ENCODE peak calls at places on chromosomes 11 and 22, in six cellular contexts. F is endodermal cell; P is CD4-positive, alpha-beta T cell; B is H1; C is CD4-positive, CD25-positive, alpha-beta regulatory T cell; E is CD8-positive, alpha-beta T cell. K is an unnamed sample. For H3K9me3, the result is how much of the 10 kb centered on the place peaks cover.

GRCh38 chr11:120180571-120181445 is 30.0 kb upstream of the OAF start:
- DNase-seq in P (no peak), C (no peak), F (peak), B (peak), E (no peak), K (no peak)

GRCh38 chr11:82883853-82884252 is 16.4 kb downstream of the PRCP start:
- DNase-seq in E (no peak), F (no peak), B (no peak), P (no peak), C (no peak), K (no peak)

GRCh38 chr22:26325641-26326040 is 103.4 kb upstream of the ASPHD2 start:
- DNase-seq in E (no peak), P (no peak), B (no peak), F (no peak), C (no peak), K (no peak)

GRCh38 chr11:118437736-118438125 is 1.4 kb downstream of the KMT2A start:
- DNase-seq in F (no peak), P (peak), E (peak), B (no peak), C (peak), K (peak)

GRCh38 chr11:128179049-128179448 is 408.3 kb downstream of the ETS1 start:
- DNase-seq in P (no peak), B (no peak), F (no peak), C (no peak), E (no peak), K (no peak)

GRCh38 chr11:65525659-65526480 is 987 bp downstream of the SCYL1 start:
- DNase-seq in F (no peak), B (no peak), P (no peak), C (no peak), E (no peak), K (no peak)

GRCh38 chr11:2772544-2773031 is 72.8 kb upstream of the KCNQ1OT1 start:
- DNase-seq in P (no peak), B (no peak), F (peak), C (no peak), E (no peak), K (no peak)

GRCh38 chr11:107198490-107199007 is 180.3 kb upstream of the GUCY1A2 start:
- DNase-seq in E (no peak), P (no peak), B (no peak), F (no peak), C (no peak), K (no peak)

GRCh38 chr11:10309163-10310093 is 4.6 kb downstream of the ADM start:
- DNase-seq in B (no peak), F (peak), E (no peak), P (no peak), C (no peak), K (no peak)

GRCh38 chr11:55714982-55715888 is 53.2 kb downstream of the OR4C6 start:
- DNase-seq in E (no peak), C (no peak), F (peak), P (no peak), B (no peak), K (no peak)

GRCh38 chr11:7019500-7020182 is 505 bp downstream of the ZNF214 start:
- DNase-seq in C (no peak), P (no peak), B (no peak), F (no peak), E (no peak), K (no peak)

GRCh38 chr22:37747090-37747714 is 50.4 kb downstream of the TRIOBP start:
- DNase-seq in C (no peak), E (no peak), B (no peak), P (no peak), F (peak), K (no peak)

GRCh38 chr22:37498289-37498909 is 12.2 kb upstream of the MFNG start:
- DNase-seq in B (peak), F (peak), C (peak), P (peak), E (peak), K (peak)

GRCh38 chr11:72574534-72575460 is 99.4 kb downstream of the PDE2A start:
- DNase-seq in P (no peak), E (no peak), F (peak), B (no peak), C (no peak), K (no peak)

GRCh38 chr11:87473174-87473573 is 435.4 kb downstream of the TMEM135 start:
- DNase-seq in C (no peak), P (no peak), B (no peak), F (no peak), E (no peak), K (no peak)

GRCh38 chr11:120549346-120549745 is 37.8 kb downstream of the GRIK4 start:
- DNase-seq in E (no peak), P (no peak), B (no peak), C (no peak), F (no peak), K (no peak)

GRCh38 chr11:45847908-45848316 is 637 bp downstream of the CRY2 start:
- DNase-seq in E (peak), C (peak), P (peak), F (peak), B (no peak), K (peak)

GRCh38 chr22:37588540-37589215 is 8.8 kb upstream of the LGALS2 start:
- DNase-seq in B (no peak), F (no peak), C (no peak), E (no peak), P (no peak), K (no peak)

GRCh38 chr11:114116800-114117199 is 57.3 kb downstream of the ZBTB16 start:
- DNase-seq in B (no peak), C (no peak), E (no peak), F (no peak), P (no peak), K (no peak)

GRCh38 chr11:114799524-114799923 is 121.2 kb downstream of the NXPE2 start:
- DNase-seq in P (no peak), B (no peak), C (no peak), F (peak), E (no peak), K (no peak)

GRCh38 chr11:8250446-8250845 is 13.2 kb downstream of the LMO1 start:
- DNase-seq in C (no peak), B (no peak), P (no peak), F (no peak), E (no peak), K (no peak)

GRCh38 chr11:6567371-6567745 is 36.1 kb downstream of the RRP8 start:
- DNase-seq in C (no peak), P (no peak), F (no peak), E (no peak), B (no peak), K (no peak)

GRCh38 chr11:18235394-18235926 is 1.1 kb downstream of the SAA4 start:
- DNase-seq in P (no peak), B (no peak), E (no peak), F (no peak), C (no peak), K (no peak)

GRCh38 chr11:11798586-11799438 is 43.0 kb upstream of the USP47 start:
- DNase-seq in B (no peak), C (peak), F (peak), P (peak), E (peak), K (peak)

GRCh38 chr22:39570665-39571064 is at the start of gene CACNA1I:
- DNase-seq in C (no peak), B (no peak), F (no peak), P (no peak), E (no peak), K (no peak)

GRCh38 chr11:12183827-12184620 is 73.6 kb downstream of the MICAL2 start:
- DNase-seq in E (no peak), P (no peak), F (no peak), B (no peak), C (no peak), K (no peak)

GRCh38 chr11:13277719-13278619 is at the start of gene BMAL1:
- DNase-seq in F (peak), P (peak), B (no peak), E (peak), C (peak), K (peak)

GRCh38 chr11:134691985-134692384 is 279.9 kb upstream of the B3GAT1 start:
- DNase-seq in E (no peak), F (no peak), P (no peak), B (no peak), C (no peak), K (no peak)

GRCh38 chr11:111148953-111149352 is 96.6 kb upstream of the POU2AF2 start:
- DNase-seq in B (no peak), E (no peak), F (no peak), P (no peak), C (no peak), K (no peak)

GRCh38 chr22:31569126-31569525 is 72.8 kb downstream of the SFI1 start:
- DNase-seq in P (no peak), F (no peak), C (no peak), E (no peak), B (no peak), K (no peak)

GRCh38 chr11:74784234-74784633 is 35.6 kb downstream of the RNF169 start:
- DNase-seq in B (no peak), E (no peak), F (no peak), C (no peak), P (no peak), K (no peak)

GRCh38 chr11:82229346-82229745 is 504.3 kb downstream of the FAM181B start:
- DNase-seq in C (no peak), B (no peak), E (no peak), P (no peak), F (no peak), K (no peak)

GRCh38 chr11:816433-816779 is 2.3 kb upstream of the PNPLA2 start:
- DNase-seq in E (no peak), F (peak), P (no peak), B (no peak), C (no peak), K (no peak)

GRCh38 chr22:44620129-44620840 is 81.7 kb upstream of the PRR5 start:
- DNase-seq in E (peak), F (peak), P (peak), C (peak), B (peak), K (peak)

GRCh38 chr11:94196363-94196762 is 67.7 kb downstream of the PANX1 start:
- DNase-seq in B (no peak), E (no peak), P (no peak), F (no peak), C (no peak), K (no peak)

GRCh38 chr22:45946805-45947600 is 30.0 kb downstream of the WNT7B start:
- DNase-seq in F (no peak), C (no peak), E (no peak), P (no peak), B (no peak), K (no peak)

GRCh38 chr22:20953342-20953608 is 13.8 kb upstream of the AIFM3 start:
- DNase-seq in F (no peak), P (no peak), C (no peak), E (no peak), B (no peak), K (no peak)
- H3K9me3 ChIP-seq in F (under half), P (under half), C (under half), E (under half), B (under half), K (under half)

GRCh38 chr22:49598338-49598737 is 229.3 kb downstream of the BRD1 start:
- DNase-seq in C (no peak), B (no peak), E (no peak), P (no peak), F (no peak), K (no peak)

GRCh38 chr22:49599039-49599438 is 228.6 kb downstream of the BRD1 start:
- DNase-seq in E (no peak), F (no peak), C (no peak), B (no peak), P (no peak), K (no peak)

GRCh38 chr22:49600452-49600847 is 227.2 kb downstream of the BRD1 start:
- DNase-seq in E (no peak), F (no peak), C (no peak), B (no peak), P (no peak), K (no peak)

GRCh38 chr22:49600891-49601431 is 226.7 kb downstream of the BRD1 start:
- DNase-seq in F (no peak), B (no peak), C (no peak), E (no peak), P (no peak), K (no peak)

DNA sequence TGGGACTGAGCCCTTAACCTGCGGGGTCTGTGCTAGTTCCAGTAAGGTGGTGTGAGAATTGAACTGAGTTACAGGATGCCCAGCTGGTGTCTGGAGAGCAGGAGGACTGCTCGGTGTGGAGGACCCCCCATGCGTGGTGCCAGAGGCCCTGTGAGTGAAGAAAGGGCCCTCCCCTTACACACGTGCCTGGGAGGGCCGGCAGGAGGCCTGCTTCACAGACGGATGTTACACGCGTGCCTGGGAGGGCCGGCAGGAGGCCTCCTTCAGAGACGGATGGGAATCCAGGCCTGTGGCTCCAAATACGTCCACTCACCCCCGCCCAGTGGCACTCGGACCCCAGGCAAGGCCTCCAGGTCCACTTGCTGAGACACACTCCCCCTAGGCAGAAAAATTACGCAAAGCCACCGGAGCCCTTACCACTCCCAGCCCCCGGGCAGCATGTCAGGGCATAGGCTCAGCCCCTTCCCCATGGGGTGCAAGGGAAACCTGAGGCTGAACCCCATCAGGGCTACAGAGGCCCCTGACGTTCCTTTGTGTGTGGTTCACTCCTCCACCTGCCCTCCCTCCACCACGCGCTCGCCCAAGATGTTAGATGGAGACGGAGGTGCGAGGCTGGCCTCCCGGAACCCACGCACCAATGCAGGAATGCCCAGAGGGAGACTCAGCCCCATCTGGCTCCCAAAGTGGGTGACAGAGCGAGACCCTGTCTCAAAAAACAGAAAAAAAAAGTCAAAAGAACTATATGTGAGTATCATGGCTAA is 227.8 kb downstream of the BRD1 start:
- DNase-seq in F (no peak), P (no peak), B (no peak), C (no peak), E (no peak), K (no peak)
- H3K9me3 ChIP-seq in F (under half), P (under half), B (under half), C (under half), E (under half), K (under half)

DNA sequence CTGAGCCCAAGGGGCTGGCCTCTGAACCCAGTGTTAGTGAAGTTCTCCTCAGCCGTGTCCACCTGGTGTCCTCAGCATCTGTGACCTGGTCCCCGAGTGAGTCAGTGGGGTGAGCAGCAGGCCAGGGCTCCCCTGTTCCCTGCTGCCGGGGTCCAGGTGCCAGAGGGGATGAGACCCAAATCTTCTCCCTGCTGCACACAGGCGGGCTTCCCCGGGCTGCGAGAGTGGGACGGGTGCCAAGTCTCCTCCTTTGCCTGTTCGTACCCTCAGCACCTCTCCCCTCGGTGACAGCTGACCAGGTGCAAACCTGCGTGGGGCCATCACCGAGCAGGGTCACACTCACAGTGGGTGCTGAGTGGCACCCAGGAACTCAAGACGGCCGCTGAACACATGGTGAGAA is 514.6 kb downstream of the TBC1D22A start:
- DNase-seq in P (no peak), B (no peak), E (no peak), F (no peak), C (no peak), K (no peak)
- H3K9me3 ChIP-seq in P (under half), B (half or more), E (under half), F (half or more), C (under half), K (under half)

DNA sequence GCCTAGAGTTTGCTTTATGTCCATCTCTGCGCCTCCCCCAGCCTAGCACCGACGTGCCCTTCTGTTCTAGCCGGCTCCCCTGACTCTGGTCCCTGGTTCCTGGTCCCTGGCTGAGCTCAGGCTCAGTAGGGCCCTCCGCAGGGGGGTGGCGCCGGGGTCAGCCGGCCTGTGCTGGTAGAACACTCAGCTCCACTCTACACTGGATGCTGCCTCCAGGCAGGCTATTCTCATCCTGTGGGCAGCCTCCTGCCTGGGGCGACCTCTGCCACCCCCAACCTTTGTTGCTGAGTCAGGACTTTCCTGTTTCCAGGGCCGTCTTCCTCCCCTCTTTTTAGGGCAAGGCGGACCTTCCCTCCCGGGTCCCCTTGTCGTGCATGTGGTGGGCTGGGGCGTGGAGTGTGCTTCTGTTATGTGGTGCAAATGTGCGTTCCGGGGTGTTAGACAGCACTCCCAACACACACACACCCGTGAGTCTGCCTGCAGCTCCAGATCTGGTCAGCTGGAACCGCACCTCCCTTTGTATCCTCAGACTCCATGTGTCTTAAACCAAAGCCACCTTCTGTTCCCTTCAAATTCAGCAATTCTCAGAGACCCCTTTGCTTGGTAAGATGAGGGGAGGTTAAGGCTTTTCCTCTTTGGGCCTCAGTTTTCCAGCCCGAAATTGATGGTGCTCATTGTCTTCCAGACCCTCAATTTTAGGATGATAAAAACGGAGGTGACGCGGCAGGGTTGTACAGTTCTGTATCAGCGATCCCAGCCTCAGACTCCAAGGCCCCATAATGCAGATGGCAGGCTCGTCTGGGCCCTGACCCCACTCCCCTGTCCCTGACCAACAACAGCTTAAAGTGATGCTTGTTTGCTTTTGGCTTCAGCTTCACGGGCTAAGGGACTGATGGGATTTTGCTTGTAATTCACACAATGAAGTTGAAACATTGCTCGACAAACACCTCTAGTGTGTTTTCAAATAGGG is 1327.9 kb downstream of the BRD1 start:
- DNase-seq in F (no peak), C (no peak), E (no peak), B (no peak), P (no peak), K (no peak)
- H3K9me3 ChIP-seq in F (under half), C (under half), E (under half), B (under half), P (under half), K (under half)

GRCh38 chr22:23001463-23001862 is 68.9 kb upstream of the GNAZ start:
- DNase-seq in P (no peak), C (no peak), E (no peak), F (no peak), B (no peak), K (no peak)

GRCh38 chr22:22997988-22998387 is 72.3 kb upstream of the GNAZ start:
- DNase-seq in C (no peak), B (no peak), P (no peak), E (no peak), F (no peak), K (no peak)

GRCh38 chr22:23000657-23001439 is 69.5 kb upstream of the GNAZ start:
- DNase-seq in B (no peak), P (no peak), C (no peak), E (no peak), F (no peak), K (no peak)

GRCh38 chr22:22997262-22997898 is 72.9 kb upstream of the GNAZ start:
- DNase-seq in F (no peak), C (no peak), E (no peak), P (no peak), B (no peak), K (no peak)

GRCh38 chr22:22999473-22999872 is 70.8 kb upstream of the GNAZ start:
- DNase-seq in F (no peak), B (no peak), C (no peak), E (no peak), P (no peak), K (no peak)
- H3K9me3 ChIP-seq in F (half or more), B (under half), C (under half), E (under half), P (under half), K (under half)

DNA sequence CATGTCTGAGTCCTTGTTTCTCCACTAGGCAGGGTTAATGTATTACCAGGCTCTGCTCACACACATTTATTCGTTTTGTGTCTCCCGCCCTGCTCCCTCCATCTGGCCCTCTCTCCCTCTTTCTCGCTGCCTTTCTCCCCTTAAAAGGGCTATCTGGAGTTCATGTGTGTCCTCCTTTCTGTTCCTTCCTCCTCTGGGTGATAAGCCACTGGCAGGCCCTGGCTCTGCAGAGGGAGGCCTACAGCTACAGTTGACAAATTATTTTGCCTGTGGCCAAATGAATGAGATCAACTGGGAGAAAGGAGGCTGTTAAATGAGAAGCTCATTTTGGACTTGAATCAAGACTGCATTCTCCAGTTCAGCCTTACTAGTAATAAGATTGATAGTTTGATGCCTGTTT is 17.5 kb upstream of the OPCML start:
- DNase-seq in F (no peak), P (no peak), E (no peak), B (no peak), C (no peak), K (no peak)
- H3K9me3 ChIP-seq in F (under half), P (under half), E (under half), B (under half), C (under half), K (under half)

GRCh38 chr22:48510599-48510998 is 1317.1 kb downstream of the BRD1 start:
- DNase-seq in P (no peak), C (no peak), B (no peak), F (peak), E (no peak), K (no peak)
- H3K9me3 ChIP-seq in P (under half), C (under half), B (under half), F (under half), E (under half), K (under half)

GRCh38 chr22:49212002-49212401 is 615.7 kb downstream of the BRD1 start:
- DNase-seq in C (no peak), B (no peak), P (no peak), F (peak), E (no peak), K (no peak)
- H3K9me3 ChIP-seq in C (under half), B (under half), P (under half), F (under half), E (under half), K (under half)